ENCODE peak calls at places on chromosomes 1 and 21, in seven cellular contexts. N, Q, L, Z, D, C and A are unnamed samples.

GRCh38 chr1:70847013-70847412 is 200.6 kb downstream of the PTGER3 start:
- DNase-seq in Z (no peak), Q (no peak), L (no peak), D (no peak), C (no peak), N (no peak), A (no peak)

GRCh38 chr1:210535796-210536195 is 207.1 kb downstream of the HHAT start:
- DNase-seq in Q (no peak), Z (no peak), C (no peak), D (no peak), N (no peak), L (no peak), A (no peak)

GRCh38 chr1:7334475-7335035 is 436.5 kb upstream of the VAMP3 start:
- DNase-seq in N (no peak), C (no peak), Q (peak; percentile 22), Z (no peak), L (peak; percentile 76), D (peak; percentile 39), A (peak; percentile 27)

GRCh38 chr1:230370109-230370508 is 56.0 kb downstream of the PGBD5 start:
- DNase-seq in Q (no peak), Z (no peak), C (no peak), N (no peak), D (no peak), L (no peak), A (no peak)

GRCh38 chr1:115302390-115302961 is 35.6 kb downstream of the NGF start:
- DNase-seq in L (peak; percentile 93), Q (no peak), D (no peak), N (no peak), C (no peak), Z (no peak), A (peak; percentile 94)

GRCh38 chr1:64223329-64224151 is 20.1 kb downstream of the UBE2U start:
- DNase-seq in N (no peak), L (peak; percentile 96), Z (no peak), C (peak; percentile 70), Q (no peak), D (no peak), A (peak; percentile 89)

GRCh38 chr1:103948526-103948925 is 198.8 kb downstream of the AMY1C start:
- DNase-seq in N (peak; percentile 7), D (no peak), Z (no peak), C (no peak), Q (no peak), L (no peak), A (peak; percentile 2)

GRCh38 chr21:42013338-42013737 is 3.2 kb upstream of the ZBTB21 start:
- DNase-seq in D (no peak), N (no peak), Z (no peak), Q (no peak), C (no peak), L (no peak), A (no peak)

GRCh38 chr1:37047487-37047886 is 13.2 kb upstream of the GRIK3 start:
- DNase-seq in C (no peak), N (no peak), Z (no peak), D (no peak), L (no peak), Q (no peak), A (no peak)

GRCh38 chr1:7679873-7680790 is 91.0 kb upstream of the VAMP3 start:
- DNase-seq in C (no peak), Q (peak; percentile 38), L (peak; percentile 44), D (peak; percentile 25), Z (peak; percentile 76), N (no peak), A (no peak)

GRCh38 chr1:210698661-210699060 is 370.0 kb downstream of the HHAT start:
- DNase-seq in L (no peak), Z (no peak), C (no peak), N (no peak), Q (no peak), D (no peak), A (no peak)

GRCh38 chr1:182278144-182279054 is 113.2 kb downstream of the GLUL start:
- DNase-seq in Q (peak; percentile 32), Z (no peak), L (no peak), N (no peak), D (no peak), C (no peak), A (no peak)

GRCh38 chr1:94044290-94044790 is 76.6 kb downstream of the ABCA4 start:
- DNase-seq in L (no peak), N (no peak), C (no peak), D (peak; percentile 47), Z (peak; percentile 78), Q (peak; percentile 60), A (no peak)

GRCh38 chr1:23178414-23178813 is 9.8 kb upstream of the LUZP1 start:
- DNase-seq in C (no peak), Q (no peak), N (no peak), L (no peak), Z (no peak), D (no peak), A (no peak)

GRCh38 chr1:207752456-207753132 is 740 bp downstream of the CD46 start:
- DNase-seq in D (no peak), Q (peak; percentile 70), Z (peak; percentile 80), C (peak; percentile 72), N (peak; percentile 27), L (peak; percentile 24), A (peak; percentile 32)

GRCh38 chr1:209416009-209416408 is 167.5 kb upstream of the CAMK1G start:
- DNase-seq in Z (no peak), C (no peak), Q (peak; percentile 62), N (no peak), D (peak; percentile 89), L (peak; percentile 87), A (no peak)

GRCh38 chr1:222454782-222455181 is 93.1 kb downstream of the HHIPL2 start:
- DNase-seq in L (peak; percentile 50), Z (no peak), D (no peak), N (no peak), C (no peak), Q (no peak), A (peak; percentile 62)

GRCh38 chr1:236685917-236686814 is at the start of gene ACTN2:
- DNase-seq in C (no peak), Z (peak; percentile 77), L (peak; percentile 12), D (no peak), N (no peak), Q (peak; percentile 51), A (no peak)

GRCh38 chr1:175343945-175344344 is 151.4 kb upstream of the KIAA0040 start:
- DNase-seq in C (no peak), N (no peak), D (no peak), Z (no peak), L (no peak), Q (peak; percentile 14), A (no peak)

GRCh38 chr1:10057305-10057704 is 24.5 kb downstream of the UBE4B start:
- DNase-seq in Q (peak; percentile 64), L (peak; percentile 70), D (no peak), Z (no peak), N (no peak), C (no peak), A (peak; percentile 70)

GRCh38 chr1:81978945-81979344 is 178.2 kb downstream of the ADGRL2 start:
- DNase-seq in D (no peak), C (no peak), Z (no peak), Q (no peak), N (no peak), L (peak; percentile 20), A (no peak)

GRCh38 chr1:94654919-94655318 is 113.4 kb upstream of the F3 start:
- DNase-seq in Q (no peak), N (no peak), Z (no peak), L (no peak), C (no peak), D (no peak), A (no peak)

GRCh38 chr1:47205918-47206317 is 16.1 kb upstream of the PDZK1IP1 start:
- DNase-seq in D (no peak), C (no peak), L (no peak), Z (no peak), N (no peak), Q (no peak), A (no peak)

GRCh38 chr1:59415286-59415850 is 118.5 kb downstream of the FGGY start:
- DNase-seq in N (no peak), Z (no peak), C (no peak), L (no peak), Q (no peak), D (no peak), A (no peak)

GRCh38 chr1:213980906-213981305 is 6.9 kb upstream of the PROX1 start:
- DNase-seq in N (no peak), Z (no peak), D (no peak), Q (no peak), C (no peak), L (no peak), A (no peak)

GRCh38 chr1:213977486-213977842 is 10.3 kb upstream of the PROX1 start:
- DNase-seq in C (no peak), N (no peak), D (no peak), Z (no peak), Q (peak; percentile 43), L (no peak), A (no peak)

GRCh38 chr1:213977909-213978308 is 9.9 kb upstream of the PROX1 start:
- DNase-seq in L (no peak), Z (no peak), N (no peak), D (no peak), Q (no peak), C (no peak), A (no peak)

GRCh38 chr1:213982515-213982813 is 5.3 kb upstream of the PROX1 start:
- DNase-seq in C (no peak), Z (no peak), D (no peak), L (no peak), Q (no peak), N (no peak), A (no peak)

GRCh38 chr1:213979751-213980605 is 7.8 kb upstream of the PROX1 start:
- DNase-seq in Q (no peak), L (no peak), D (no peak), Z (no peak), C (no peak), N (no peak), A (no peak)
- TF ChIP-seq CTCF in Q (no peak), L (no peak), D (no peak), Z (no peak), C (no peak), N (no peak), A (no peak)

DNA sequence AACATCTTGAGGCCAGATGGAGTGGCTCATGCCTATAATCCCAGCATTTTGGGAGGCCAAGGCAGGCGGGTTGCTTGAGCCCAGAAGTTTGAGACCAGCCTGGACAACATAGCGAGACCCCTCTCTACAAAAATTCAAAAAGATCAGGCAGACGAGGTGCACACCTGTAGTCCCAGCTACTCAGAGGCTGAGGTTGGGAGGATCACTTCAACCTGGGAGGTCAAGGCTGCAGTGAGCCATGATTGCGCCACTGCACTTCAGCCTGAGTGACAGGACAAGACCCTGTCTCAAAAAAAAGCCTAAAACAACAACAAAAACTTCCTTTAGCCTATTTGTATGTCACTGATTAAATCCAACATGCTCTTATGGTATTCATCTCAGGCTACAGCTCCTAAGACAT is 6.8 kb upstream of the DOP1B start:
- DNase-seq in Q (no peak), D (no peak), N (no peak), C (no peak), L (no peak), Z (peak; percentile 77), A (no peak)
- H3K4me3 ChIP-seq in Q (no peak overlapping the region), D (no peak overlapping the region), N (peak overlapping the region; percentile 37), C (no peak overlapping the region), L (no peak overlapping the region), Z (no peak overlapping the region), A (no peak overlapping the region)

GRCh38 chr1:167439301-167439988 is 78.9 kb downstream of the CD247 start:
- DNase-seq in D (no peak), Z (no peak), L (peak; percentile 34), N (peak; percentile 71), C (peak; percentile 61), Q (peak; percentile 19), A (peak; percentile 37)
- TF ChIP-seq CTCF in D (no peak), Z (peak; percentile 8), L (peak; percentile 24), N (peak; percentile 72), C (peak; percentile 33), Q (no peak), A (peak; percentile 17)

GRCh38 chr1:31805318-31805717 is 10.5 kb downstream of the SPOCD1 start:
- DNase-seq in D (no peak), L (no peak), C (no peak), Z (no peak), N (no peak), Q (no peak), A (no peak)
- H3K4me3 ChIP-seq in D (no peak overlapping the region), L (no peak overlapping the region), C (no peak overlapping the region), Z (no peak overlapping the region), N (no peak overlapping the region), Q (no peak overlapping the region), A (no peak overlapping the region)